ENCODE peak calls at places on chromosomes 16 and 17, in six cellular contexts. E is tibial nerve, F is esophagus squamous epithelium, Z is ovary, B is sigmoid colon, W is endothelial cell of umbilical vein. V is an unnamed sample.

GRCh38 chr17:78472035-78472905 is 93.8 kb downstream of the PGS1 start:
- DNase-seq in F (no peak), E (no peak), Z (no peak), B (no peak), W (no peak), V (no peak)

GRCh38 chr16:85796152-85796551 is 3.2 kb downstream of the EMC8 start:
- DNase-seq in Z (no peak), B (no peak), W (no peak), E (no peak), F (no peak), V (no peak)

GRCh38 chr17:60661489-60661888 is 16.2 kb upstream of the BCAS3 start:
- DNase-seq in W (no peak), E (no peak), Z (no peak), B (no peak), F (no peak), V (no peak)

GRCh38 chr17:58272367-58273280 is 8.1 kb downstream of the MPO start:
- DNase-seq in B (no peak), E (peak; percentile 2), Z (no peak), F (no peak), W (no peak), V (no peak)

GRCh38 chr17:81200695-81201580 is 21.8 kb downstream of the CEP131 start:
- DNase-seq in Z (no peak), W (peak; percentile 76), F (no peak), B (no peak), E (peak; percentile 83), V (peak; percentile 54)

GRCh38 chr16:4414187-4414909 is 2.0 kb downstream of the CORO7 start:
- DNase-seq in E (no peak), F (no peak), W (no peak), B (no peak), Z (no peak), V (no peak)

GRCh38 chr16:50979806-50980620 is 171.1 kb downstream of the SALL1 start:
- DNase-seq in B (no peak), F (no peak), Z (no peak), E (no peak), W (no peak), V (no peak)

GRCh38 chr16:75176926-75177325 is 28.6 kb downstream of the ZFP1 start:
- DNase-seq in F (no peak), E (no peak), B (no peak), Z (no peak), W (no peak), V (no peak)

GRCh38 chr17:82041139-82041814 is 3.8 kb upstream of the DCXR start:
- DNase-seq in B (no peak), E (no peak), W (no peak), Z (no peak), F (no peak), V (no peak)

GRCh38 chr17:18039535-18040286 is 503 bp downstream of the GID4 start:
- DNase-seq in F (no peak), W (peak; percentile 17), Z (peak; percentile 56), B (peak; percentile 74), E (no peak), V (peak; percentile 30)

GRCh38 chr16:84232060-84232459 is 7.8 kb downstream of the KCNG4 start:
- DNase-seq in W (no peak), B (no peak), Z (no peak), F (no peak), E (no peak), V (no peak)

GRCh38 chr16:13426279-13426678 is 493.7 kb upstream of the ERCC4 start:
- DNase-seq in F (no peak), E (no peak), Z (no peak), W (no peak), B (no peak), V (no peak)

GRCh38 chr16:67263201-67263600 is 14.4 kb downstream of the SLC9A5 start:
- DNase-seq in F (no peak), Z (no peak), B (no peak), W (no peak), E (no peak), V (no peak)

GRCh38 chr16:4660454-4661007 is 32.8 kb upstream of the NUDT16L1 start:
- DNase-seq in B (no peak), W (peak; percentile 19), F (no peak), E (no peak), Z (peak; percentile 66), V (peak; percentile 64)

GRCh38 chr17:42675984-42676423 is 790 bp downstream of the PLEKHH3 start:
- DNase-seq in E (no peak), B (peak; percentile 87), W (peak; percentile 45), Z (peak; percentile 77), F (no peak), V (peak; percentile 60)

GRCh38 chr17:80981062-80981902 is 10.4 kb upstream of the CHMP6 start:
- DNase-seq in B (no peak), F (no peak), W (no peak), Z (peak; percentile 63), E (no peak), V (no peak)

GRCh38 chr17:52647411-52647810 is 488.9 kb upstream of the CA10 start:
- DNase-seq in Z (no peak), F (no peak), W (no peak), E (no peak), B (no peak), V (no peak)

GRCh38 chr17:65797809-65798208 is 236.4 kb upstream of the AXIN2 start:
- DNase-seq in B (no peak), W (peak; percentile 5), F (no peak), Z (no peak), E (no peak), V (no peak)

GRCh38 chr17:79997004-79997673 is 38.5 kb downstream of the TBC1D16 start:
- DNase-seq in F (peak; percentile 18), E (no peak), Z (no peak), W (no peak), B (no peak), V (no peak)

GRCh38 chr17:18262641-18263040 is 2.2 kb downstream of the MIEF2 start:
- DNase-seq in B (no peak), E (no peak), F (no peak), W (no peak), Z (no peak), V (no peak)

GRCh38 chr16:74623214-74623842 is 16.4 kb upstream of the GLG1 start:
- DNase-seq in Z (no peak), W (peak; percentile 73), E (peak; percentile 6), B (no peak), F (no peak), V (no peak)

GRCh38 chr17:59746849-59747445 is 39.5 kb downstream of the VMP1 start:
- DNase-seq in F (no peak), W (peak; percentile 68), Z (no peak), B (no peak), E (no peak), V (no peak)

GRCh38 chr17:68134046-68134637 is 98.6 kb downstream of the KPNA2 start:
- DNase-seq in W (no peak), B (no peak), E (no peak), F (no peak), Z (no peak), V (no peak)
- TF ChIP-seq POLR2A in W (no peak), B (no peak), E (no peak), F (no peak), Z (no peak), V (no peak)

GRCh38 chr17:63694974-63695773 is 4.8 kb downstream of the LIMD2 start:
- DNase-seq in Z (no peak), W (no peak), F (no peak), B (no peak), E (no peak), V (no peak)

GRCh38 chr17:63698381-63698885 is 1.5 kb downstream of the LIMD2 start:
- DNase-seq in E (no peak), W (peak; percentile 24), Z (no peak), B (no peak), F (no peak), V (no peak)

GRCh38 chr17:63695889-63696288 is 4.0 kb downstream of the LIMD2 start:
- DNase-seq in B (no peak), E (no peak), F (no peak), W (no peak), Z (no peak), V (no peak)

GRCh38 chr17:63697341-63698286 is 2.3 kb downstream of the LIMD2 start:
- DNase-seq in F (no peak), Z (no peak), E (no peak), B (no peak), W (peak; percentile 44), V (peak; percentile 54)

DNA sequence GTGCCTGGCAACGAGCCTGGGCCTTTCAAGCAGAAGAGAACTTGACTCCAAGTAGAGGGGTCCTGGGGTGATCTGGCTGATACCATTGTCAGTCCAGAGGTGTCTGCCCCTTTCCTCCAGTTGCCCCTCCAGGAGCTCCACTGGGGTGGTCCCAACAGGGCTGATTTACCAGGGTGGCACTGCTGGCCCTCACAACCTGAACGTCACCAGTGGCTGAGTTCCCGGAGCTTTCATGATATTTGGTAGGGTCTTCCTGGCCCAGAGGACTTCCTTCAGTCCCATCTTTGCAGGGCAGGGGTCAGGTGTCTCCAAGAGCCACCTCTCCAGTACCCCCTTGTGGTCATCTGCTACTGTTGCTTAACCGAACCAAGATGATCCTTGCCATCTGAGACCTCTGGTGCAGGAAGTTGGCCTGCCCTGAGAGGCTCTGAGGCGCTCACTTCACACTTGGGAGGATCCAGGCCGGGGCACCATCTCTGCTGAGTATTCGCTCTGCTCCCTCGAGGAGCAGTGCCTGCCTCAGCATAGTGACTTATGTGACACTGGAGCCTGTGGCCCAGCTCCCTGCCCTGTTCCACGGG is 3.5 kb downstream of the LIMD2 start:
- DNase-seq in B (no peak), Z (no peak), W (peak; percentile 61), E (no peak), F (no peak), V (no peak)
- TF ChIP-seq CTCF in B (no peak), Z (no peak), W (peak; percentile 69), E (peak; percentile 39), F (no peak), V (peak; percentile 54)

DNA sequence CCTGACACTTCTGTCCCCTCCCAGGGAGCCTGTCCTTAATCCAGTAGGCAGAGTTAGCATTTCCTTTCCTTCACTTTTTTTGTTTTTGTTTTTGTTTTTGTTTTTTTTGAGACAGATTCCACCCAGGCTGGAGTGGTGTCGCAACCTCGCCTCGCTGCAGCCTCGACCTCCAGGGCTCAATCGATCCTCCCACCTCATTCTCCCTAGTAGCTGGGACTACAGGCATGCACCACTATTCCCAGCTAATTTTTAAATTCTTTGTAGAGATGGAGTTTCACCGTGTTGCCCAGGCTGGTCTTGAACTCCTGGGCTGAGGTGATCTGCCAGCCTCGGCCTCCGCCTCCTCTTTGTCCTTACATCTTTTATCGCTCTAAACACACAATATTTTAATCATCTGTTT is 4.0 kb downstream of the NHERF1 start:
- DNase-seq in Z (no peak), W (no peak), F (no peak), E (no peak), B (no peak), V (no peak)
- H3K4me1 ChIP-seq in Z (peaks cover 12% of the 10 kb centered on the region), W (peaks cover 5% of the 10 kb centered on the region), F (peaks cover 95% of the 10 kb centered on the region), E (peaks cover 45% of the 10 kb centered on the region), B (peaks cover 30% of the 10 kb centered on the region), V (peaks cover 6% of the 10 kb centered on the region)

DNA sequence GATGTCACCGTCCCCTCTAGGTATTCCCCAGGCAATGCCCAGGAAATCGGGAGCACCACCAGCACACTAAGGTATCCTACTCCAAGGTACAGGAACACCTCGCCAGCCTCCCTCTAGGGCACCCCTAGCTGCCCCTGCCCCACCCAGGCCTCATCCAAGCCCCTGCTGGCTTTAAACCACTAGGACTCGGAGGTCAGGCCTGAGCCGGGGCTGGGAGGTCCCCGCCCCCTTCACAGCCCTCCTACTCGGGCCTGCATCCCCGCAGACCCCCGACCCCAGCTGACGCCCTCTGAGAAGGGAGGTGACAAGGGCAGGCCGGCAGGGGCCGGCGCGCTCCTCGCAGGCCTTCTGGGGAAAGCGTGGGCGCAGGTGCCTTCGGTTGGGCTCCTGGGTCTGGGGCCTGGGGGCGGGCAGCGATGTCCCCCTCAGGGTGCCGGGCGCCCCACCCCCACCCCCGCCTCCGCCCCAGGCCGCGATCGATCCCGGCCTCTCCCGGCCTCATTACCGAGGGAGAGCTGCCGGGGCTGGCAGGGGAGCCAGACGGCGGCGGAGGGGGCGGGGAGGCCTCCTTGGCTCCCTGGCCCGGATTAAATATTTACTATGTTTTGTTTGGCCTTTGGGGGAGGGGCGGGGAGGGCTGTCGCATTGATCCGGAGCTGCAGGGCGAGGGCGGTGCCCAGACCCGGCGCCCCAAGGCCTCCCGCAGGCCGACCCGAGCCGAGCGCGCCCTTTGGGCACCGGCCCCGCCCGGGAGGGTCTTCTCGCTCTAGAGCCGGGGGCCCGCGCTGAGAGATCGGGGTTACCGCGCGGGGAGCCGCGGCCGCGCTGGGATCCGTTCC is 27.3 kb downstream of the RTN4RL1 start:
- DNase-seq in E (no peak), F (no peak), Z (peak; percentile 71), W (no peak), B (no peak), V (no peak)
- TF ChIP-seq POLR2A in E (no peak), F (no peak), Z (no peak), W (no peak), B (no peak), V (no peak)